ENCODE peak calls at places on chromosomes 11 and 22, in ten cellular contexts. One of them, this sample, is unnamed.

GRCh38 chr11:131253885-131254204 is 116.6 kb upstream of the NTM start:
- DNase-seq in stimulated activated CD4-positive, alpha-beta T cell treated with anti-CD3 and anti-CD28 coated beads, Interleukin-2, amount 100 ng/mL, for 24 hours: no peak
- DNase-seq in naive thymus-derived CD8-positive, alpha-beta T cell: no peak
- DNase-seq in activated T-cell treated with anti-CD3 and anti-CD28 coated beads, Interleukin-2, amount 50 U/mL, for 48 hours: no peak
- DNase-seq in AG10803: no peak
- DNase-seq in stromal cell of bone marrow: no peak
- DNase-seq in frontal cortex: no peak
- DNase-seq in sigmoid colon: no peak
- DNase-seq in stomach: no peak
- DNase-seq in choroid plexus epithelial cell: peak; percentile 2
- DNase-seq in this sample: no peak

GRCh38 chr11:11179239-11179638 is 173.8 kb downstream of the CSNK2A3 start:
- DNase-seq in stimulated activated CD4-positive, alpha-beta T cell treated with anti-CD3 and anti-CD28 coated beads, Interleukin-2, amount 100 ng/mL, for 24 hours: no peak
- DNase-seq in AG10803: peak; percentile 68
- DNase-seq in stromal cell of bone marrow: peak; percentile 78
- DNase-seq in naive thymus-derived CD8-positive, alpha-beta T cell: no peak
- DNase-seq in stomach: no peak
- DNase-seq in activated T-cell treated with anti-CD3 and anti-CD28 coated beads, Interleukin-2, amount 50 U/mL, for 48 hours: no peak
- DNase-seq in choroid plexus epithelial cell: peak; percentile 80
- DNase-seq in frontal cortex: peak; percentile 67
- DNase-seq in sigmoid colon: no peak
- DNase-seq in this sample: no peak

GRCh38 chr22:49536571-49537131 is 291.0 kb downstream of the BRD1 start:
- DNase-seq in stomach: no peak
- DNase-seq in stimulated activated CD4-positive, alpha-beta T cell treated with anti-CD3 and anti-CD28 coated beads, Interleukin-2, amount 100 ng/mL, for 24 hours: no peak
- DNase-seq in activated T-cell treated with anti-CD3 and anti-CD28 coated beads, Interleukin-2, amount 50 U/mL, for 48 hours: no peak
- DNase-seq in stromal cell of bone marrow: no peak
- DNase-seq in naive thymus-derived CD8-positive, alpha-beta T cell: no peak
- DNase-seq in AG10803: no peak
- DNase-seq in choroid plexus epithelial cell: no peak
- DNase-seq in sigmoid colon: peak; percentile 57
- DNase-seq in frontal cortex: no peak
- DNase-seq in this sample: no peak

GRCh38 chr11:88320149-88320559 is 17.4 kb downstream of the CTSC start:
- DNase-seq in stromal cell of bone marrow: peak; percentile 59
- DNase-seq in stimulated activated CD4-positive, alpha-beta T cell treated with anti-CD3 and anti-CD28 coated beads, Interleukin-2, amount 100 ng/mL, for 24 hours: no peak
- DNase-seq in activated T-cell treated with anti-CD3 and anti-CD28 coated beads, Interleukin-2, amount 50 U/mL, for 48 hours: no peak
- DNase-seq in AG10803: peak; percentile 89
- DNase-seq in stomach: no peak
- DNase-seq in naive thymus-derived CD8-positive, alpha-beta T cell: no peak
- DNase-seq in frontal cortex: no peak
- DNase-seq in sigmoid colon: no peak
- DNase-seq in choroid plexus epithelial cell: peak; percentile 72
- DNase-seq in this sample: no peak

GRCh38 chr11:35308157-35308556 is 111.2 kb downstream of the SLC1A2 start:
- DNase-seq in activated T-cell treated with anti-CD3 and anti-CD28 coated beads, Interleukin-2, amount 50 U/mL, for 48 hours: no peak
- DNase-seq in stromal cell of bone marrow: no peak
- DNase-seq in AG10803: no peak
- DNase-seq in frontal cortex: no peak
- DNase-seq in naive thymus-derived CD8-positive, alpha-beta T cell: no peak
- DNase-seq in stimulated activated CD4-positive, alpha-beta T cell treated with anti-CD3 and anti-CD28 coated beads, Interleukin-2, amount 100 ng/mL, for 24 hours: no peak
- DNase-seq in stomach: no peak
- DNase-seq in choroid plexus epithelial cell: no peak
- DNase-seq in sigmoid colon: no peak
- DNase-seq in this sample: no peak

GRCh38 chr22:50261615-50262459 is at the start of gene MAPK12:
- DNase-seq in stromal cell of bone marrow: no peak
- DNase-seq in stomach: no peak
- DNase-seq in choroid plexus epithelial cell: peak; percentile 28
- DNase-seq in AG10803: no peak
- DNase-seq in sigmoid colon: no peak
- DNase-seq in activated T-cell treated with anti-CD3 and anti-CD28 coated beads, Interleukin-2, amount 50 U/mL, for 48 hours: no peak
- DNase-seq in naive thymus-derived CD8-positive, alpha-beta T cell: no peak
- DNase-seq in stimulated activated CD4-positive, alpha-beta T cell treated with anti-CD3 and anti-CD28 coated beads, Interleukin-2, amount 100 ng/mL, for 24 hours: no peak
- DNase-seq in frontal cortex: peak; percentile 87
- DNase-seq in this sample: no peak

GRCh38 chr11:34570584-34570983 is 50.3 kb upstream of the EHF start:
- DNase-seq in sigmoid colon: no peak
- DNase-seq in stomach: peak; percentile 51
- DNase-seq in activated T-cell treated with anti-CD3 and anti-CD28 coated beads, Interleukin-2, amount 50 U/mL, for 48 hours: no peak
- DNase-seq in stimulated activated CD4-positive, alpha-beta T cell treated with anti-CD3 and anti-CD28 coated beads, Interleukin-2, amount 100 ng/mL, for 24 hours: no peak
- DNase-seq in choroid plexus epithelial cell: peak; percentile 17
- DNase-seq in frontal cortex: no peak
- DNase-seq in stromal cell of bone marrow: peak; percentile 59
- DNase-seq in naive thymus-derived CD8-positive, alpha-beta T cell: no peak
- DNase-seq in AG10803: no peak
- DNase-seq in this sample: no peak

GRCh38 chr22:20664594-20664959 is 109.3 kb upstream of the SERPIND1 start:
- DNase-seq in naive thymus-derived CD8-positive, alpha-beta T cell: no peak
- DNase-seq in sigmoid colon: no peak
- DNase-seq in stromal cell of bone marrow: no peak
- DNase-seq in AG10803: no peak
- DNase-seq in frontal cortex: no peak
- DNase-seq in stimulated activated CD4-positive, alpha-beta T cell treated with anti-CD3 and anti-CD28 coated beads, Interleukin-2, amount 100 ng/mL, for 24 hours: no peak
- DNase-seq in stomach: no peak
- DNase-seq in choroid plexus epithelial cell: no peak
- DNase-seq in activated T-cell treated with anti-CD3 and anti-CD28 coated beads, Interleukin-2, amount 50 U/mL, for 48 hours: no peak
- DNase-seq in this sample: no peak

GRCh38 chr11:61707574-61707973 is 27.4 kb downstream of the DAGLA start:
- DNase-seq in activated T-cell treated with anti-CD3 and anti-CD28 coated beads, Interleukin-2, amount 50 U/mL, for 48 hours: no peak
- DNase-seq in AG10803: no peak
- DNase-seq in stimulated activated CD4-positive, alpha-beta T cell treated with anti-CD3 and anti-CD28 coated beads, Interleukin-2, amount 100 ng/mL, for 24 hours: no peak
- DNase-seq in choroid plexus epithelial cell: no peak
- DNase-seq in stromal cell of bone marrow: no peak
- DNase-seq in naive thymus-derived CD8-positive, alpha-beta T cell: no peak
- DNase-seq in stomach: peak; percentile 43
- DNase-seq in sigmoid colon: no peak
- DNase-seq in frontal cortex: no peak
- DNase-seq in this sample: no peak

GRCh38 chr11:69652999-69653398 is 12.0 kb downstream of the CCND1 start:
- DNase-seq in frontal cortex: no peak
- DNase-seq in stomach: no peak
- DNase-seq in AG10803: no peak
- DNase-seq in naive thymus-derived CD8-positive, alpha-beta T cell: no peak
- DNase-seq in sigmoid colon: no peak
- DNase-seq in choroid plexus epithelial cell: no peak
- DNase-seq in stimulated activated CD4-positive, alpha-beta T cell treated with anti-CD3 and anti-CD28 coated beads, Interleukin-2, amount 100 ng/mL, for 24 hours: no peak
- DNase-seq in activated T-cell treated with anti-CD3 and anti-CD28 coated beads, Interleukin-2, amount 50 U/mL, for 48 hours: no peak
- DNase-seq in stromal cell of bone marrow: no peak
- DNase-seq in this sample: no peak

GRCh38 chr11:13336246-13336873 is 58.8 kb downstream of the BMAL1 start:
- DNase-seq in frontal cortex: no peak
- DNase-seq in sigmoid colon: no peak
- DNase-seq in AG10803: no peak
- DNase-seq in stromal cell of bone marrow: no peak
- DNase-seq in choroid plexus epithelial cell: no peak
- DNase-seq in stimulated activated CD4-positive, alpha-beta T cell treated with anti-CD3 and anti-CD28 coated beads, Interleukin-2, amount 100 ng/mL, for 24 hours: no peak
- DNase-seq in stomach: peak; percentile 54
- DNase-seq in activated T-cell treated with anti-CD3 and anti-CD28 coated beads, Interleukin-2, amount 50 U/mL, for 48 hours: no peak
- DNase-seq in naive thymus-derived CD8-positive, alpha-beta T cell: no peak
- DNase-seq in this sample: no peak

GRCh38 chr11:85718991-85719807 is 33.2 kb upstream of the CCDC89 start:
- DNase-seq in stimulated activated CD4-positive, alpha-beta T cell treated with anti-CD3 and anti-CD28 coated beads, Interleukin-2, amount 100 ng/mL, for 24 hours: no peak
- DNase-seq in frontal cortex: peak; percentile 16
- DNase-seq in activated T-cell treated with anti-CD3 and anti-CD28 coated beads, Interleukin-2, amount 50 U/mL, for 48 hours: no peak
- DNase-seq in sigmoid colon: peak; percentile 66
- DNase-seq in stromal cell of bone marrow: peak; percentile 99
- DNase-seq in stomach: no peak
- DNase-seq in choroid plexus epithelial cell: peak; percentile 88
- DNase-seq in AG10803: peak; percentile 100
- DNase-seq in naive thymus-derived CD8-positive, alpha-beta T cell: no peak
- DNase-seq in this sample: no peak

GRCh38 chr22:49825944-49826602 is 1.6 kb downstream of the BRD1 start:
- DNase-seq in naive thymus-derived CD8-positive, alpha-beta T cell: peak; percentile 49
- DNase-seq in AG10803: peak; percentile 22
- DNase-seq in sigmoid colon: no peak
- DNase-seq in frontal cortex: no peak
- DNase-seq in activated T-cell treated with anti-CD3 and anti-CD28 coated beads, Interleukin-2, amount 50 U/mL, for 48 hours: peak; percentile 78
- DNase-seq in stimulated activated CD4-positive, alpha-beta T cell treated with anti-CD3 and anti-CD28 coated beads, Interleukin-2, amount 100 ng/mL, for 24 hours: peak; percentile 71
- DNase-seq in stromal cell of bone marrow: no peak
- DNase-seq in choroid plexus epithelial cell: peak; percentile 34
- DNase-seq in stomach: peak; percentile 40
- DNase-seq in this sample: peak; percentile 49

GRCh38 chr11:48014917-48015316 is 34.6 kb downstream of the PTPRJ start:
- DNase-seq in AG10803: no peak
- DNase-seq in choroid plexus epithelial cell: no peak
- DNase-seq in stimulated activated CD4-positive, alpha-beta T cell treated with anti-CD3 and anti-CD28 coated beads, Interleukin-2, amount 100 ng/mL, for 24 hours: no peak
- DNase-seq in stomach: no peak
- DNase-seq in stromal cell of bone marrow: no peak
- DNase-seq in sigmoid colon: no peak
- DNase-seq in frontal cortex: no peak
- DNase-seq in naive thymus-derived CD8-positive, alpha-beta T cell: no peak
- DNase-seq in activated T-cell treated with anti-CD3 and anti-CD28 coated beads, Interleukin-2, amount 50 U/mL, for 48 hours: no peak
- DNase-seq in this sample: no peak

GRCh38 chr11:76560219-76560618 is 110.3 kb downstream of the LRRC32 start:
- DNase-seq in stimulated activated CD4-positive, alpha-beta T cell treated with anti-CD3 and anti-CD28 coated beads, Interleukin-2, amount 100 ng/mL, for 24 hours: no peak
- DNase-seq in activated T-cell treated with anti-CD3 and anti-CD28 coated beads, Interleukin-2, amount 50 U/mL, for 48 hours: no peak
- DNase-seq in AG10803: no peak
- DNase-seq in choroid plexus epithelial cell: no peak
- DNase-seq in stromal cell of bone marrow: no peak
- DNase-seq in sigmoid colon: no peak
- DNase-seq in naive thymus-derived CD8-positive, alpha-beta T cell: no peak
- DNase-seq in frontal cortex: peak; percentile 22
- DNase-seq in stomach: no peak
- DNase-seq in this sample: no peak

GRCh38 chr22:45997775-45998637 is 21.0 kb upstream of the WNT7B start:
- DNase-seq in choroid plexus epithelial cell: no peak
- DNase-seq in stimulated activated CD4-positive, alpha-beta T cell treated with anti-CD3 and anti-CD28 coated beads, Interleukin-2, amount 100 ng/mL, for 24 hours: no peak
- DNase-seq in AG10803: no peak
- DNase-seq in activated T-cell treated with anti-CD3 and anti-CD28 coated beads, Interleukin-2, amount 50 U/mL, for 48 hours: no peak
- DNase-seq in naive thymus-derived CD8-positive, alpha-beta T cell: no peak
- DNase-seq in frontal cortex: no peak
- DNase-seq in stomach: no peak
- DNase-seq in sigmoid colon: peak; percentile 66
- DNase-seq in stromal cell of bone marrow: peak; percentile 59
- DNase-seq in this sample: no peak

GRCh38 chr22:49540571-49541450 is 286.9 kb downstream of the BRD1 start:
- DNase-seq in choroid plexus epithelial cell: no peak
- DNase-seq in activated T-cell treated with anti-CD3 and anti-CD28 coated beads, Interleukin-2, amount 50 U/mL, for 48 hours: no peak
- DNase-seq in AG10803: no peak
- DNase-seq in stomach: no peak
- DNase-seq in frontal cortex: no peak
- DNase-seq in sigmoid colon: peak; percentile 38
- DNase-seq in naive thymus-derived CD8-positive, alpha-beta T cell: no peak
- DNase-seq in stimulated activated CD4-positive, alpha-beta T cell treated with anti-CD3 and anti-CD28 coated beads, Interleukin-2, amount 100 ng/mL, for 24 hours: no peak
- DNase-seq in stromal cell of bone marrow: no peak
- DNase-seq in this sample: no peak

GRCh38 chr11:75561426-75562047 is 516 bp upstream of the SERPINH1 start:
- DNase-seq in stomach: no peak
- DNase-seq in AG10803: no peak
- DNase-seq in sigmoid colon: peak; percentile 65
- DNase-seq in frontal cortex: no peak
- DNase-seq in stimulated activated CD4-positive, alpha-beta T cell treated with anti-CD3 and anti-CD28 coated beads, Interleukin-2, amount 100 ng/mL, for 24 hours: no peak
- DNase-seq in activated T-cell treated with anti-CD3 and anti-CD28 coated beads, Interleukin-2, amount 50 U/mL, for 48 hours: no peak
- DNase-seq in naive thymus-derived CD8-positive, alpha-beta T cell: no peak
- DNase-seq in choroid plexus epithelial cell: no peak
- DNase-seq in stromal cell of bone marrow: no peak
- DNase-seq in this sample: no peak

GRCh38 chr11:91261513-91261912 is 963.1 kb upstream of the FAT3 start:
- DNase-seq in stomach: no peak
- DNase-seq in activated T-cell treated with anti-CD3 and anti-CD28 coated beads, Interleukin-2, amount 50 U/mL, for 48 hours: no peak
- DNase-seq in stimulated activated CD4-positive, alpha-beta T cell treated with anti-CD3 and anti-CD28 coated beads, Interleukin-2, amount 100 ng/mL, for 24 hours: no peak
- DNase-seq in AG10803: no peak
- DNase-seq in stromal cell of bone marrow: no peak
- DNase-seq in choroid plexus epithelial cell: no peak
- DNase-seq in naive thymus-derived CD8-positive, alpha-beta T cell: no peak
- DNase-seq in sigmoid colon: no peak
- DNase-seq in frontal cortex: no peak
- DNase-seq in this sample: no peak

GRCh38 chr11:72676874-72677341 is 2.7 kb upstream of the PDE2A start:
- DNase-seq in activated T-cell treated with anti-CD3 and anti-CD28 coated beads, Interleukin-2, amount 50 U/mL, for 48 hours: peak; percentile 81
- DNase-seq in naive thymus-derived CD8-positive, alpha-beta T cell: peak; percentile 65
- DNase-seq in sigmoid colon: no peak
- DNase-seq in stromal cell of bone marrow: no peak
- DNase-seq in stimulated activated CD4-positive, alpha-beta T cell treated with anti-CD3 and anti-CD28 coated beads, Interleukin-2, amount 100 ng/mL, for 24 hours: peak; percentile 80
- DNase-seq in stomach: peak; percentile 59
- DNase-seq in choroid plexus epithelial cell: peak; percentile 54
- DNase-seq in AG10803: peak; percentile 30
- DNase-seq in frontal cortex: peak; percentile 60
- DNase-seq in this sample: peak; percentile 68

GRCh38 chr11:121721448-121721847 is 268.7 kb upstream of the SORL1-AS1 start:
- DNase-seq in sigmoid colon: no peak
- DNase-seq in stimulated activated CD4-positive, alpha-beta T cell treated with anti-CD3 and anti-CD28 coated beads, Interleukin-2, amount 100 ng/mL, for 24 hours: no peak
- DNase-seq in AG10803: no peak
- DNase-seq in stomach: no peak
- DNase-seq in stromal cell of bone marrow: no peak
- DNase-seq in choroid plexus epithelial cell: no peak
- DNase-seq in activated T-cell treated with anti-CD3 and anti-CD28 coated beads, Interleukin-2, amount 50 U/mL, for 48 hours: no peak
- DNase-seq in frontal cortex: no peak
- DNase-seq in naive thymus-derived CD8-positive, alpha-beta T cell: no peak
- DNase-seq in this sample: no peak

GRCh38 chr11:8775341-8776133 is 92.9 kb downstream of the RPL27A start:
- DNase-seq in sigmoid colon: no peak
- DNase-seq in AG10803: peak; percentile 65
- DNase-seq in stromal cell of bone marrow: no peak
- DNase-seq in choroid plexus epithelial cell: no peak
- DNase-seq in stimulated activated CD4-positive, alpha-beta T cell treated with anti-CD3 and anti-CD28 coated beads, Interleukin-2, amount 100 ng/mL, for 24 hours: no peak
- DNase-seq in stomach: peak; percentile 42
- DNase-seq in activated T-cell treated with anti-CD3 and anti-CD28 coated beads, Interleukin-2, amount 50 U/mL, for 48 hours: no peak
- DNase-seq in frontal cortex: no peak
- DNase-seq in naive thymus-derived CD8-positive, alpha-beta T cell: no peak
- DNase-seq in this sample: no peak

GRCh38 chr11:104163100-104164027 is 583 bp downstream of the PDGFD start:
- DNase-seq in AG10803: peak; percentile 17
- DNase-seq in sigmoid colon: no peak
- DNase-seq in activated T-cell treated with anti-CD3 and anti-CD28 coated beads, Interleukin-2, amount 50 U/mL, for 48 hours: no peak
- DNase-seq in naive thymus-derived CD8-positive, alpha-beta T cell: no peak
- DNase-seq in stimulated activated CD4-positive, alpha-beta T cell treated with anti-CD3 and anti-CD28 coated beads, Interleukin-2, amount 100 ng/mL, for 24 hours: no peak
- DNase-seq in stomach: peak; percentile 30
- DNase-seq in choroid plexus epithelial cell: peak; percentile 55
- DNase-seq in stromal cell of bone marrow: no peak
- DNase-seq in frontal cortex: peak; percentile 2
- DNase-seq in this sample: no peak

GRCh38 chr22:43837666-43838065 is 24.6 kb downstream of the SULT4A1 start:
- DNase-seq in stimulated activated CD4-positive, alpha-beta T cell treated with anti-CD3 and anti-CD28 coated beads, Interleukin-2, amount 100 ng/mL, for 24 hours: no peak
- DNase-seq in activated T-cell treated with anti-CD3 and anti-CD28 coated beads, Interleukin-2, amount 50 U/mL, for 48 hours: no peak
- DNase-seq in frontal cortex: no peak
- DNase-seq in sigmoid colon: no peak
- DNase-seq in AG10803: no peak
- DNase-seq in stomach: no peak
- DNase-seq in naive thymus-derived CD8-positive, alpha-beta T cell: no peak
- DNase-seq in choroid plexus epithelial cell: peak; percentile 47
- DNase-seq in stromal cell of bone marrow: no peak
- DNase-seq in this sample: no peak

GRCh38 chr11:7436657-7437056 is 48.6 kb upstream of the OLFML1 start:
- DNase-seq in frontal cortex: no peak
- DNase-seq in activated T-cell treated with anti-CD3 and anti-CD28 coated beads, Interleukin-2, amount 50 U/mL, for 48 hours: no peak
- DNase-seq in sigmoid colon: no peak
- DNase-seq in stomach: no peak
- DNase-seq in naive thymus-derived CD8-positive, alpha-beta T cell: no peak
- DNase-seq in choroid plexus epithelial cell: no peak
- DNase-seq in stromal cell of bone marrow: no peak
- DNase-seq in AG10803: no peak
- DNase-seq in stimulated activated CD4-positive, alpha-beta T cell treated with anti-CD3 and anti-CD28 coated beads, Interleukin-2, amount 100 ng/mL, for 24 hours: no peak
- DNase-seq in this sample: no peak

GRCh38 chr11:27505781-27506180 is 788 bp downstream of the LIN7C start:
- DNase-seq in sigmoid colon: no peak
- DNase-seq in stromal cell of bone marrow: no peak
- DNase-seq in AG10803: peak; percentile 9
- DNase-seq in choroid plexus epithelial cell: no peak
- DNase-seq in stomach: no peak
- DNase-seq in activated T-cell treated with anti-CD3 and anti-CD28 coated beads, Interleukin-2, amount 50 U/mL, for 48 hours: no peak
- DNase-seq in stimulated activated CD4-positive, alpha-beta T cell treated with anti-CD3 and anti-CD28 coated beads, Interleukin-2, amount 100 ng/mL, for 24 hours: no peak
- DNase-seq in frontal cortex: no peak
- DNase-seq in naive thymus-derived CD8-positive, alpha-beta T cell: no peak
- DNase-seq in this sample: no peak